ENCODE peak calls at places on chromosomes 7 and 10, in ten cellular contexts. O is AG04450; Q is adrenal gland; U is lung; N is tibial artery; W is psoas muscle; B is cardiac fibroblast; J is cardiac muscle cell; I is CD8-positive, alpha-beta T cell; X is dorsolateral prefrontal cortex. S is an unnamed sample.

GRCh38 chr7:91660734-91661355 is 219.7 kb downstream of the MTERF1 start:
- DNase-seq in Q (no peak), J (no peak), N (no peak), U (no peak), W (no peak), B (no peak), X (no peak), O (no peak), I (no peak), S (peak; percentile 23)

GRCh38 chr7:55179897-55180682 is 161.3 kb downstream of the EGFR start:
- DNase-seq in W (no peak), J (no peak), Q (no peak), U (no peak), I (no peak), N (no peak), B (no peak), O (no peak), X (peak; percentile 31), S (no peak)

GRCh38 chr10:117175215-117175900 is 21.9 kb upstream of the KCNK18 start:
- DNase-seq in B (no peak), Q (peak; percentile 20), I (peak; percentile 11), W (peak; percentile 25), U (peak; percentile 33), N (no peak), J (no peak), X (peak; percentile 53), O (no peak), S (no peak)

GRCh38 chr10:1477578-1477977 is 259.7 kb downstream of the ADARB2 start:
- DNase-seq in O (no peak), Q (no peak), U (no peak), J (no peak), B (no peak), N (no peak), I (no peak), X (no peak), W (no peak), S (no peak)

GRCh38 chr7:11153694-11154093 is 180.0 kb downstream of the PHF14 start:
- DNase-seq in O (no peak), J (peak; percentile 3), U (no peak), X (no peak), I (no peak), B (no peak), W (no peak), N (no peak), Q (no peak), S (no peak)

GRCh38 chr7:30851651-30852359 is 59.8 kb upstream of the AQP1 start:
- DNase-seq in X (no peak), O (no peak), N (peak; percentile 78), Q (no peak), J (no peak), B (no peak), I (no peak), W (no peak), U (no peak), S (no peak)

GRCh38 chr10:100103581-100103980 is 21.9 kb upstream of the CPN1 start:
- DNase-seq in Q (no peak), W (no peak), X (no peak), U (no peak), I (no peak), O (no peak), J (peak; percentile 89), B (peak; percentile 82), N (no peak), S (peak; percentile 56)

GRCh38 chr7:137337902-137338301 is 5.6 kb downstream of the PTN start:
- DNase-seq in Q (no peak), N (no peak), O (no peak), B (no peak), U (no peak), W (no peak), X (no peak), I (no peak), J (no peak), S (no peak)

GRCh38 chr10:31467791-31468535 is 148.9 kb downstream of the ZEB1 start:
- DNase-seq in B (peak; percentile 26), I (no peak), U (no peak), N (no peak), W (peak; percentile 13), Q (no peak), X (no peak), J (no peak), O (no peak), S (peak; percentile 68)

GRCh38 chr10:13820591-13821377 is 234.0 kb downstream of the PRPF18 start:
- DNase-seq in N (no peak), O (no peak), U (no peak), I (no peak), W (no peak), J (no peak), B (no peak), X (no peak), Q (no peak), S (no peak)

GRCh38 chr7:23915196-23915595 is 205.2 kb downstream of the STK31 start:
- DNase-seq in B (no peak), J (no peak), I (no peak), Q (no peak), W (no peak), X (no peak), U (no peak), N (no peak), O (no peak), S (no peak)

GRCh38 chr7:604884-605531 is 85.4 kb upstream of the PDGFA start:
- DNase-seq in J (no peak), U (no peak), O (no peak), I (no peak), W (no peak), X (peak; percentile 29), B (no peak), N (peak; percentile 47), Q (no peak), S (no peak)

GRCh38 chr7:94127026-94127425 is 122.9 kb upstream of the BET1 start:
- DNase-seq in U (no peak), J (no peak), O (no peak), I (no peak), Q (no peak), B (peak; percentile 47), W (no peak), X (no peak), N (no peak), S (no peak)

GRCh38 chr7:140050100-140050499 is 12.7 kb downstream of the PARP12 start:
- DNase-seq in I (no peak), O (no peak), W (no peak), Q (no peak), J (no peak), N (no peak), B (no peak), U (no peak), X (no peak), S (no peak)

GRCh38 chr10:19120381-19120908 is 71.8 kb downstream of the MALRD1 start:
- DNase-seq in X (no peak), W (no peak), B (no peak), I (no peak), Q (no peak), J (no peak), U (no peak), O (no peak), N (no peak), S (no peak)
- TF ChIP-seq CTCF in X (no peak), W (no peak), B (no peak), I (no peak), Q (no peak), J (no peak), U (no peak), O (no peak), N (no peak), S (no peak)

DNA sequence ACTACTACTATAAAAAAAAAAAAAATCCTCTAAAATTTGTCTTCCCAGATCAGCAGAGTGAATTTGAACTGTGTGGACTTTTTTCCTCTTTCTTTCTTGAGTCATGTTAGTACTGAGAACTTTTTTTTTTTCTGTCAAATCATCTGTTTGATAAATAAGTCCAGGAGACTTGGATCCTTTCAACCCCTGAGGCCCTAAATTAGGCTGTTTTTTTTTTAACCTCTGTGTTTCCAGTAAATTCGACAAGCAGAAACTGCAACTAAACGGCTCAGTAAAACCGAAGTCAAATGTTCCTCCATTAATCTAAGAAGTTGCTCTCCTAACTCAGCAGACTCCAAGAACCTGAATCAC is 2.7 kb downstream of the MAP3K8 start:
- DNase-seq in W (no peak), O (no peak), N (no peak), Q (no peak), U (no peak), X (no peak), B (no peak), J (no peak), I (no peak), S (no peak)
- H3K4me3 ChIP-seq in W (peak overlapping the region; percentile 93), O (peak overlapping the region; percentile 27), N (peak overlapping the region; percentile 87), Q (no peak overlapping the region), U (peak overlapping the region; percentile 36), X (peak overlapping the region; percentile 79), B (peak overlapping the region; percentile 82), J (peak overlapping the region; percentile 59), I (peak overlapping the region; percentile 3), S (no peak overlapping the region)

GRCh38 chr7:151351027-151351426 is 9.4 kb downstream of the NUB1 start:
- DNase-seq in U (no peak), B (no peak), N (no peak), W (no peak), J (no peak), Q (no peak), I (no peak), O (no peak), X (no peak), S (no peak)
- TF ChIP-seq CTCF in U (no peak), B (peak; percentile 14), N (no peak), W (no peak), J (no peak), Q (no peak), I (no peak), O (no peak), X (no peak), S (peak; percentile 6)

GRCh38 chr7:28608226-28608625 is 195.9 kb downstream of the CREB5 start:
- DNase-seq in N (no peak), U (no peak), I (no peak), O (no peak), B (no peak), W (no peak), X (no peak), Q (no peak), J (no peak), S (no peak)

GRCh38 chr7:28602282-28602681 is 190.0 kb downstream of the CREB5 start:
- DNase-seq in W (no peak), I (no peak), U (no peak), N (no peak), B (no peak), Q (no peak), O (no peak), X (no peak), J (no peak), S (no peak)

GRCh38 chr7:28607799-28608198 is 195.5 kb downstream of the CREB5 start:
- DNase-seq in Q (no peak), I (no peak), N (no peak), O (no peak), B (no peak), X (no peak), U (no peak), J (no peak), W (no peak), S (no peak)

GRCh38 chr7:28607179-28607578 is 194.9 kb downstream of the CREB5 start:
- DNase-seq in O (no peak), N (no peak), U (no peak), J (no peak), B (no peak), W (no peak), I (no peak), X (no peak), Q (no peak), S (peak; percentile 52)

GRCh38 chr7:28605427-28605826 is 193.1 kb downstream of the CREB5 start:
- DNase-seq in N (no peak), O (no peak), I (no peak), U (no peak), B (peak; percentile 19), W (no peak), J (peak; percentile 10), Q (no peak), X (no peak), S (no peak)
- H3K4me3 ChIP-seq in N (no peak overlapping the region), O (no peak overlapping the region), I (no peak overlapping the region), U (no peak overlapping the region), B (no peak overlapping the region), W (no peak overlapping the region), J (no peak overlapping the region), Q (no peak overlapping the region), X (no peak overlapping the region), S (no peak overlapping the region)

S was measured in bronchial epithelial cell.